ENCODE peak calls at places on chromosomes 13 and 19, in eight cellular contexts. C, X, J, H, Y, G, L and S are unnamed samples.

GRCh38 chr13:53382008-53382407 is 353.4 kb downstream of the OLFM4 start:
- DNase-seq in X (no peak), J (no peak), Y (no peak), L (no peak), H (no peak), G (no peak), C (no peak), S (no peak)

GRCh38 chr19:1483067-1483978 is 4.3 kb upstream of the C19orf25 start:
- DNase-seq in J (no peak), G (no peak), H (no peak), L (no peak), X (no peak), Y (no peak), C (no peak), S (no peak)

GRCh38 chr19:1989513-1990229 is 25.8 kb downstream of the BTBD2 start:
- DNase-seq in L (no peak), C (no peak), Y (no peak), X (no peak), J (no peak), G (no peak), H (no peak), S (no peak)

GRCh38 chr13:59533561-59534337 is 630.0 kb downstream of the DIAPH3 start:
- DNase-seq in J (no peak), H (no peak), G (peak), X (peak), C (no peak), Y (peak), L (peak), S (no peak)

GRCh38 chr13:105050696-105051095 is 1484.8 kb downstream of the EFNB2 start:
- DNase-seq in H (no peak), L (peak), G (no peak), C (no peak), J (no peak), Y (peak), X (no peak), S (no peak)

GRCh38 chr13:44620057-44620456 is 43.9 kb upstream of the TSC22D1 start:
- DNase-seq in J (no peak), G (peak), Y (peak), X (peak), H (no peak), L (peak), C (peak), S (no peak)

GRCh38 chr19:3178377-3178972 is at the start of gene S1PR4:
- DNase-seq in L (no peak), J (no peak), G (no peak), C (no peak), Y (no peak), H (no peak), X (no peak), S (no peak)

GRCh38 chr19:17289489-17289888 is 7.8 kb downstream of the ANKLE1 start:
- DNase-seq in X (peak), L (peak), C (peak), Y (peak), G (no peak), H (peak), J (no peak), S (no peak)

GRCh38 chr13:113192279-113192678 is 16.2 kb downstream of the PCID2 start:
- DNase-seq in C (peak), G (no peak), H (no peak), L (no peak), X (no peak), J (no peak), Y (no peak), S (no peak)

GRCh38 chr19:41531438-41532311 is 44.3 kb upstream of the CEACAM21 start:
- DNase-seq in H (no peak), J (peak), C (peak), Y (peak), L (peak), X (peak), G (peak), S (peak)

GRCh38 chr19:616732-617526 is 16.4 kb downstream of the POLRMT start:
- DNase-seq in X (no peak), G (no peak), L (no peak), H (no peak), C (no peak), J (no peak), Y (no peak), S (no peak)

GRCh38 chr13:83709751-83710515 is 172.3 kb downstream of the SLITRK1 start:
- DNase-seq in G (peak), L (no peak), Y (no peak), H (no peak), J (no peak), X (no peak), C (no peak), S (no peak)

GRCh38 chr13:77325371-77325941 is 1.4 kb downstream of the MYCBP2 start:
- DNase-seq in Y (no peak), J (no peak), X (no peak), G (peak), L (peak), C (peak), H (no peak), S (no peak)

GRCh38 chr19:12092065-12092867 is 27.7 kb downstream of the ZNF844 start:
- DNase-seq in G (peak), Y (peak), X (no peak), L (peak), H (peak), C (peak), J (peak), S (peak)

GRCh38 chr13:20191902-20192469 is 752 bp downstream of the GJB2 start:
- DNase-seq in Y (no peak), J (no peak), C (peak), G (peak), X (peak), L (no peak), H (no peak), S (no peak)

GRCh38 chr13:110506859-110507566 is 54.5 kb downstream of the RAB20 start:
- DNase-seq in X (peak), H (no peak), L (peak), G (peak), C (peak), Y (no peak), J (no peak), S (no peak)

GRCh38 chr19:952680-953500 is 27.1 kb downstream of the ARID3A start:
- DNase-seq in X (no peak), J (no peak), L (no peak), H (peak), C (no peak), G (no peak), Y (no peak), S (no peak)

GRCh38 chr13:110012102-110012739 is 225.8 kb upstream of the IRS2 start:
- DNase-seq in L (peak), Y (peak), X (peak), H (no peak), C (peak), J (no peak), G (peak), S (no peak)

GRCh38 chr13:54373211-54373610 is 1344.6 kb downstream of the OLFM4 start:
- DNase-seq in G (no peak), H (no peak), L (no peak), J (no peak), Y (no peak), C (no peak), X (no peak), S (no peak)

DNA sequence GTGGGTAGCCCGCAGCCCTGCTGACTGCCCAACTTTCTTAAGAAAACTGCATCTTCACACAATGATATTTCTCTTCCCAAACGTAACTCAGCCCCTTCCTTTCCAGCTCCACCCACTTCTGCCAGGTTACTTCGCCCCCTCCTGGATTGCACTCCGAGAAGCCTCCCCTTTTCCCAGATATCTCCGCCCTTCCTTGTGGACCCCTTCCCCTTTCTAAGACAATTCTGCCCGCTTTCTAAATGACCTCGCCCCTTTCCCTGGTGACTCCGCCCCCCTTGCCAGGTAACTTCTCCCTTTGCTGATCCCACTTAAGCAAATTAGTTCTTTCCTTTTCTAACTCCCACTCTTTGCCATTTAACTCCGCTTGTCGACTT is 2.6 kb downstream of the VSIG10L start:
- DNase-seq in C (no peak), H (no peak), Y (no peak), X (no peak), J (no peak), L (no peak), G (no peak), S (no peak)
- TF ChIP-seq CTCF in C (peak), H (no peak), Y (peak), X (no peak), J (no peak), L (no peak), G (peak), S (no peak)

DNA sequence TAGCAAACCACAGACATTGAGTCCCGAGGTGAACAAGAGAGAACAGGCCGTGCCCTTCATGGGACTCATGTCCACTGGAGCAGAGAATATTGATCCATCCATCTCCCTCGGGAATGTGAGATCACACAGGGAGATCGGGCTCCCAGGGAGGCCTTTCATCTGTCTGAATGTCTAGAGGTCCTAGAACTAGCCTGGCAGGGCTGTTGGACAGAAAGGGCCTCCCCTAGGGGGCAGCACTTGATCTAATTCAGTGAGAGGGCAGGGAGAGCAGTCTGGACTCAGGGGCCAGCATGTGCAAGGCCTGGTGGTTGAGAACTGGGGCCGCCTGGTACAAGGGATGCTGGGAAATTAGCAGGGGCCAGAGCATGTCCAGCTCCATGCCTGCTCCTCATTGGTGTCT is 4.3 kb downstream of the RUVBL2 start:
- DNase-seq in J (no peak), G (no peak), H (peak), C (peak), Y (peak), X (peak), L (peak), S (no peak)
- TF ChIP-seq CTCF in J (peak), G (peak), H (peak), C (peak), Y (peak), X (peak), L (peak), S (no peak)

DNA sequence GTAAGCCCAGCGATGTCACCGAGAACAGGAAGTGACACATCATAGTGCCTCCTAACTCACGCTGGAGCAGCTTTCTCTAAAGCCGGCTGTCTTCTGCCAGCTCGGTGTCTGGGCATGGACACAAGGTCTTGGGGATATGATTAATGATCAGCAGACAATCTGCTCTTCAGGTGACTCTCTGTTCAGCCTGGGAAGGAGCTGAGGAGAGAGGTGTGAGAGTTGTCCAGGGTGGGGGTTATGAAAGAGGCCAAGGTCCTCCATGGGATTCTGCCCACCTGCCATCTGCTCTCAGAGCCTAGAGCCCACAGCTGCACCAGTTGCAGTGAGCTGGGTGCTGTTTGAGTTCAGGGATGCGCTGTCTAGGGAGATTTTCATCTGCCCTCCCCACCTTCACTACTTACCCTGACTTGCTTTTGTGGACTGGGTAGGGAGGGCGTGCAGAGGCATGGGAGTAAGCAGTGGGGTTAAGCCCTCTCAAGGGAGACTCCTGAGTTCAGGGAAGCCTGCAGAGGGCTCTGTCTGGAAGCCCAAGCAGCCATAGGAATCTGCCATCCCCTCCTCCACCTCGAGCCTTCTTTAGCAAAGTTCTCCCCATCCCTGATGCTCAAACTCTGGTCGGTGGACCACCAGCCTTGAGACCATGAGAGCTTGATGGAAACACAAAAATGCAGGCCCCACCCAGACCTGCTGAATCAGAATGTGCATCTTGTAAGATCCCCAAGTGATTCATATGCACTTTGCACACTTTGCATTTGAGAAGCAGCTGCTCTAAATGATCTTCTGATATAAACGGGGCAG is 539.7 kb downstream of the RFC3 start:
- DNase-seq in G (peak), L (peak), J (no peak), C (peak), X (peak), Y (peak), H (no peak), S (no peak)
- TF ChIP-seq CTCF in G (no peak), L (no peak), J (no peak), C (no peak), X (no peak), Y (no peak), H (no peak), S (no peak)

GRCh38 chr19:44609219-44609618 is 4.1 kb upstream of the IGSF23 start:
- DNase-seq in H (no peak), L (no peak), X (no peak), C (no peak), J (no peak), G (no peak), Y (no peak), S (no peak)

GRCh38 chr19:44605547-44605946 is 7.8 kb upstream of the IGSF23 start:
- DNase-seq in C (no peak), L (no peak), X (no peak), Y (no peak), J (no peak), H (no peak), G (no peak), S (no peak)

GRCh38 chr19:44607917-44608316 is 5.4 kb upstream of the IGSF23 start:
- DNase-seq in H (no peak), G (no peak), J (no peak), L (no peak), Y (no peak), X (no peak), C (no peak), S (no peak)

GRCh38 chr19:44607049-44607448 is 6.3 kb upstream of the IGSF23 start:
- DNase-seq in C (peak), L (peak), G (no peak), H (no peak), Y (peak), J (no peak), X (peak), S (no peak)

GRCh38 chr19:44608391-44608821 is 5.0 kb upstream of the IGSF23 start:
- DNase-seq in J (no peak), G (no peak), H (no peak), L (peak), C (peak), X (no peak), Y (no peak), S (no peak)
- TF ChIP-seq CTCF in J (no peak), G (no peak), H (no peak), L (no peak), C (no peak), X (no peak), Y (no peak), S (no peak)

GRCh38 chr19:7639863-7640348 is 3.0 kb downstream of the STXBP2 start:
- DNase-seq in G (no peak), L (no peak), C (no peak), X (no peak), J (no peak), H (no peak), Y (no peak), S (no peak)

GRCh38 chr19:7638802-7639465 is 2.0 kb downstream of the STXBP2 start:
- DNase-seq in G (no peak), J (no peak), Y (no peak), L (no peak), H (no peak), C (no peak), X (no peak), S (no peak)

GRCh38 chr19:7640803-7641202 is 3.9 kb downstream of the STXBP2 start:
- DNase-seq in L (no peak), X (no peak), J (no peak), Y (no peak), G (no peak), H (no peak), C (no peak), S (no peak)

GRCh38 chr19:7642295-7643046 is 5.6 kb downstream of the STXBP2 start:
- DNase-seq in G (no peak), H (no peak), L (no peak), X (no peak), C (no peak), Y (no peak), J (no peak), S (no peak)

GRCh38 chr19:7641288-7642276 is 4.7 kb downstream of the STXBP2 start:
- DNase-seq in Y (no peak), J (no peak), H (no peak), C (no peak), X (peak), L (no peak), G (no peak), S (no peak)
- TF ChIP-seq CTCF in Y (no peak), J (no peak), H (peak), C (no peak), X (no peak), L (no peak), G (no peak), S (no peak)